ENCODE peak calls at places on chromosomes 13 and 19, in six cellular contexts. One of them, this sample, is unnamed.

GRCh38 chr19:11279505-11280236 is 16.3 kb upstream of the TSPAN16 start:
- DNase-seq in omental fat pad: no peak
- DNase-seq in nephron progenitor cell: no peak
- DNase-seq in cardiac fibroblast: peak; percentile 77
- DNase-seq in BJ: no peak
- DNase-seq in fibroblast of lung: peak; percentile 36
- DNase-seq in this sample: no peak

GRCh38 chr13:32228330-32229041 is 86.7 kb downstream of the ZAR1L start:
- DNase-seq in omental fat pad: no peak
- DNase-seq in nephron progenitor cell: no peak
- DNase-seq in cardiac fibroblast: peak; percentile 52
- DNase-seq in BJ: no peak
- DNase-seq in fibroblast of lung: peak; percentile 76
- DNase-seq in this sample: no peak

GRCh38 chr19:44608391-44608821 is 5.0 kb upstream of the IGSF23 start:
- DNase-seq in omental fat pad: no peak
- DNase-seq in nephron progenitor cell: no peak
- DNase-seq in cardiac fibroblast: peak; percentile 60
- DNase-seq in BJ: no peak
- DNase-seq in fibroblast of lung: peak; percentile 34
- DNase-seq in this sample: no peak

GRCh38 chr13:111912991-111913781 is 153.8 kb upstream of the SOX1 start:
- DNase-seq in omental fat pad: no peak
- DNase-seq in nephron progenitor cell: peak; percentile 43
- DNase-seq in cardiac fibroblast: no peak
- DNase-seq in BJ: no peak
- DNase-seq in fibroblast of lung: no peak
- DNase-seq in this sample: no peak

GRCh38 chr19:8491574-8491973 is 10.9 kb downstream of the PRAM1 start:
- DNase-seq in omental fat pad: no peak
- DNase-seq in nephron progenitor cell: no peak
- DNase-seq in cardiac fibroblast: no peak
- DNase-seq in BJ: no peak
- DNase-seq in fibroblast of lung: no peak
- DNase-seq in this sample: no peak

GRCh38 chr13:64482373-64482772 is 2747.8 kb downstream of the PCDH9 start:
- DNase-seq in omental fat pad: no peak
- DNase-seq in nephron progenitor cell: no peak
- DNase-seq in cardiac fibroblast: peak; percentile 8
- DNase-seq in BJ: no peak
- DNase-seq in fibroblast of lung: no peak
- DNase-seq in this sample: no peak

GRCh38 chr19:11554160-11554559 is 4.9 kb downstream of the ELOF1 start:
- DNase-seq in omental fat pad: no peak
- DNase-seq in nephron progenitor cell: no peak
- DNase-seq in cardiac fibroblast: no peak
- DNase-seq in BJ: no peak
- DNase-seq in fibroblast of lung: no peak
- DNase-seq in this sample: no peak

GRCh38 chr13:107867701-107868661 is 347.4 kb downstream of the LIG4 start:
- DNase-seq in omental fat pad: no peak
- DNase-seq in nephron progenitor cell: peak; percentile 70
- DNase-seq in cardiac fibroblast: peak; percentile 29
- DNase-seq in BJ: no peak
- DNase-seq in fibroblast of lung: peak; percentile 52
- DNase-seq in this sample: no peak

GRCh38 chr19:31070126-31070525 is 279.1 kb downstream of the TSHZ3 start:
- DNase-seq in omental fat pad: no peak
- DNase-seq in nephron progenitor cell: no peak
- DNase-seq in cardiac fibroblast: no peak
- DNase-seq in BJ: no peak
- DNase-seq in fibroblast of lung: no peak
- DNase-seq in this sample: no peak

GRCh38 chr13:110113284-110113764 is 193.6 kb downstream of the COL4A1 start:
- DNase-seq in omental fat pad: no peak
- DNase-seq in nephron progenitor cell: no peak
- DNase-seq in cardiac fibroblast: peak; percentile 83
- DNase-seq in BJ: no peak
- DNase-seq in fibroblast of lung: peak; percentile 84
- DNase-seq in this sample: no peak

GRCh38 chr19:10699650-10700335 is 1.4 kb upstream of the QTRT1 start:
- DNase-seq in omental fat pad: peak; percentile 58
- DNase-seq in nephron progenitor cell: peak; percentile 64
- DNase-seq in cardiac fibroblast: peak; percentile 81
- DNase-seq in BJ: no peak
- DNase-seq in fibroblast of lung: peak; percentile 36
- DNase-seq in this sample: no peak

GRCh38 chr19:18100710-18101109 is 3.1 kb downstream of the MAST3 start:
- DNase-seq in omental fat pad: no peak
- DNase-seq in nephron progenitor cell: peak; percentile 57
- DNase-seq in cardiac fibroblast: no peak
- DNase-seq in BJ: no peak
- DNase-seq in fibroblast of lung: peak; percentile 13
- DNase-seq in this sample: no peak

GRCh38 chr13:42116225-42116624 is 67.8 kb downstream of the DGKH start:
- DNase-seq in omental fat pad: no peak
- DNase-seq in nephron progenitor cell: no peak
- DNase-seq in cardiac fibroblast: peak; percentile 40
- DNase-seq in BJ: no peak
- DNase-seq in fibroblast of lung: no peak
- DNase-seq in this sample: no peak

GRCh38 chr13:42113478-42113877 is 65.0 kb downstream of the DGKH start:
- DNase-seq in omental fat pad: no peak
- DNase-seq in nephron progenitor cell: no peak
- DNase-seq in cardiac fibroblast: peak; percentile 25
- DNase-seq in BJ: no peak
- DNase-seq in fibroblast of lung: no peak
- DNase-seq in this sample: no peak

GRCh38 chr13:42114278-42114677 is 65.8 kb downstream of the DGKH start:
- DNase-seq in omental fat pad: no peak
- DNase-seq in nephron progenitor cell: no peak
- DNase-seq in cardiac fibroblast: no peak
- DNase-seq in BJ: no peak
- DNase-seq in fibroblast of lung: no peak
- DNase-seq in this sample: no peak

GRCh38 chr13:42112864-42113263 is 64.4 kb downstream of the DGKH start:
- DNase-seq in omental fat pad: no peak
- DNase-seq in nephron progenitor cell: no peak
- DNase-seq in cardiac fibroblast: no peak
- DNase-seq in BJ: no peak
- DNase-seq in fibroblast of lung: no peak
- DNase-seq in this sample: no peak

GRCh38 chr13:42114912-42115311 is 66.5 kb downstream of the DGKH start:
- DNase-seq in omental fat pad: no peak
- DNase-seq in nephron progenitor cell: no peak
- DNase-seq in cardiac fibroblast: no peak
- DNase-seq in BJ: no peak
- DNase-seq in fibroblast of lung: no peak
- DNase-seq in this sample: no peak
- TF ChIP-seq CTCF in omental fat pad: no peak
- TF ChIP-seq CTCF in nephron progenitor cell: no peak
- TF ChIP-seq CTCF in cardiac fibroblast: no peak
- TF ChIP-seq CTCF in BJ: no peak
- TF ChIP-seq CTCF in fibroblast of lung: no peak
- TF ChIP-seq CTCF in this sample: no peak

DNA sequence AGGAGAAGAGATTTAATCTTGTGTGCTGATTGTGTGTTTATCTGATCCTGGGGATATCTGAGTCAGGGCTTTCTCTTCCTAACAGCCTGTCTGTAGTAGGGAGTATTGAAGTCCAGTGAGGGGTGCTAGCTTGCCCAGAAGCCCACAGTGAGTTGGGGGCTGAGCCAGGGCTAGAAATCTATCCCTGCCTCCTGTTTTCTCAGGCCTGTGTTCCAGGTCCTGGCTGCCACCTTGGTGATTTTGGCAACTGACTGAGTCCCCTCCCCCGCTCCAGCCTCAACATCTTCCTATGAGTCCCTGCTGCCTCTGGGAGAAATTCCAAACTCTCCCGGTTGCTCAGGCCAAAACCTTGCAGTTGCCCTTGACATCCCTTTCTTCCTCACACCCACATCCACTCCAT is 7.7 kb upstream of the NOVA2 start:
- DNase-seq in omental fat pad: no peak
- DNase-seq in nephron progenitor cell: no peak
- DNase-seq in cardiac fibroblast: no peak
- DNase-seq in BJ: no peak
- DNase-seq in fibroblast of lung: peak; percentile 57
- DNase-seq in this sample: no peak
- TF ChIP-seq CTCF in omental fat pad: no peak
- TF ChIP-seq CTCF in nephron progenitor cell: no peak
- TF ChIP-seq CTCF in cardiac fibroblast: no peak
- TF ChIP-seq CTCF in BJ: no peak
- TF ChIP-seq CTCF in fibroblast of lung: no peak
- TF ChIP-seq CTCF in this sample: no peak

DNA sequence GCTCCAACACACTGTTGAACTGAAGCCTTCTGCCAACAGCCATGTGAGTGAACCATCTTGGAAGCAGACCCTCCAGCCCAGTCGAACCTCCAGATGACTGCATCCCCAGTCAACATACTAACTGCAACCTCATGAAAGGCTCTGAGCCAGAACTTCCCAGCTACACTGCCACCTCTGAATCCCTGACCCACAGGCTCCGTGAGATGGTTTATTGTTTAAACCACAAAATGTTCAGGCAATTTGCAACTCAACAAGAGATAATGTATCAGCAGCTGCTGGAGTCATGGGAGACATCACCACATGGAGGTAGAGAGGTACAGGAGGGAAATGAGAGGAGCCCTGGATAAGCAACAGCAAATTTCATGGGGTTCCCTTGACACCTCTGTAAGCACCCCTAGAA is 266.4 kb upstream of the NBEA start:
- DNase-seq in omental fat pad: no peak
- DNase-seq in nephron progenitor cell: no peak
- DNase-seq in cardiac fibroblast: no peak
- DNase-seq in BJ: no peak
- DNase-seq in fibroblast of lung: peak; percentile 37
- DNase-seq in this sample: no peak
- TF ChIP-seq CTCF in omental fat pad: no peak
- TF ChIP-seq CTCF in nephron progenitor cell: no peak
- TF ChIP-seq CTCF in cardiac fibroblast: no peak
- TF ChIP-seq CTCF in BJ: no peak
- TF ChIP-seq CTCF in fibroblast of lung: no peak
- TF ChIP-seq CTCF in this sample: no peak

GRCh38 chr19:29259153-29259552 is 46.2 kb upstream of the UQCRFS1 start:
- DNase-seq in omental fat pad: no peak
- DNase-seq in nephron progenitor cell: no peak
- DNase-seq in cardiac fibroblast: peak; percentile 18
- DNase-seq in BJ: no peak
- DNase-seq in fibroblast of lung: no peak
- DNase-seq in this sample: no peak
- TF ChIP-seq CTCF in omental fat pad: no peak
- TF ChIP-seq CTCF in nephron progenitor cell: no peak
- TF ChIP-seq CTCF in cardiac fibroblast: peak; percentile 41
- TF ChIP-seq CTCF in BJ: peak; percentile 31
- TF ChIP-seq CTCF in fibroblast of lung: peak; percentile 30
- TF ChIP-seq CTCF in this sample: peak; percentile 35

DNA sequence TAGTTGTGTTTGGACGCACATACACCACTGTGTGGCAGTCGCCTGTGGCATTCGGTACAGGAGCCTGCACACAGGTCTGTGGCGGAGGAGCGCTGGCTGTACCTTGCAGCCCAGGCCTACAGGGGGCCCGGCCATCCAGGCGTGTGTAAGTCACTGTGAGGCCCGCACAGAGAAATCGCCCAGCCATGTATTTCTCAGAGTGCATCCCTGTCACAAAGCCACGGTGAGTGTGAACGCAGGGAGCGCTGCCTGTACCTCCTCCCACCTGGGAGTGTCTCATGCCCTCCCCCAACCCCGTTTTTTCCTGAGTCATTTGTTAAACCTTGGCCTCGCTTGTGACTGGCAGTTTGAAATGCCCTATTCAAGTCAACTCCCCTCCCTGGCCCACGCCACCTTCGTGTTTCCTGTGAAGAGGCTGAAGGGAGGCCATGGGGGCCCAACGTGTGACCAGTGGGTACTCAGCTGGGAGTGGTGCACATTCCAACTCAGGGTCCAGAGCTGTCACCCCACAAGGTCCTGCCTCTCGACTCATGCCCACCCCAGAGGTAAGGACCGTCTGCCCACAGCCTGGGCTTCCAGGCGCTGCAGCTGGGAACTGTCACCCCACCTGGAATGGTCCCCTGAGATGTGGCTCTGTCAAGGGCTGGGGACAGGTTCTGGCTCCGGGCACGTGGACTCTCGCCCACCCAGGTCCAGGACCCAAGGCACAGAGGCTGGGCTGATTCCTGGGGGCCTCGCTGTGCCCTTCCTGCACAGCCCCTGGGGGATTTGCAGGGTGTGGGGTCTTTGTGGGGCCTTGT is 11.6 kb upstream of the RASA3 start:
- DNase-seq in omental fat pad: no peak
- DNase-seq in nephron progenitor cell: peak; percentile 66
- DNase-seq in cardiac fibroblast: no peak
- DNase-seq in BJ: no peak
- DNase-seq in fibroblast of lung: no peak
- DNase-seq in this sample: no peak
- TF ChIP-seq CTCF in omental fat pad: no peak
- TF ChIP-seq CTCF in nephron progenitor cell: peak; percentile 53
- TF ChIP-seq CTCF in cardiac fibroblast: no peak
- TF ChIP-seq CTCF in BJ: no peak
- TF ChIP-seq CTCF in fibroblast of lung: no peak
- TF ChIP-seq CTCF in this sample: no peak

GRCh38 chr19:36113425-36113824 is 1.2 kb downstream of the POLR2I start:
- DNase-seq in omental fat pad: no peak
- DNase-seq in nephron progenitor cell: no peak
- DNase-seq in cardiac fibroblast: no peak
- DNase-seq in BJ: no peak
- DNase-seq in fibroblast of lung: no peak
- DNase-seq in this sample: no peak

GRCh38 chr19:36115453-36116343 is at the start of gene TBCB:
- DNase-seq in omental fat pad: peak; percentile 74
- DNase-seq in nephron progenitor cell: peak; percentile 75
- DNase-seq in cardiac fibroblast: peak; percentile 39
- DNase-seq in BJ: no peak
- DNase-seq in fibroblast of lung: no peak
- DNase-seq in this sample: peak; percentile 59

GRCh38 chr19:36112678-36113077 is 1.7 kb downstream of the OVOL3 start:
- DNase-seq in omental fat pad: no peak
- DNase-seq in nephron progenitor cell: no peak
- DNase-seq in cardiac fibroblast: no peak
- DNase-seq in BJ: no peak
- DNase-seq in fibroblast of lung: no peak
- DNase-seq in this sample: no peak

GRCh38 chr19:36114763-36115452 is at the start of gene POLR2I:
- DNase-seq in omental fat pad: peak; percentile 97
- DNase-seq in nephron progenitor cell: peak; percentile 99
- DNase-seq in cardiac fibroblast: peak; percentile 100
- DNase-seq in BJ: peak; percentile 99
- DNase-seq in fibroblast of lung: peak; percentile 100
- DNase-seq in this sample: peak; percentile 81

GRCh38 chr19:36113895-36114762 is 546 bp downstream of the POLR2I start:
- DNase-seq in omental fat pad: no peak
- DNase-seq in nephron progenitor cell: peak; percentile 24
- DNase-seq in cardiac fibroblast: peak; percentile 35
- DNase-seq in BJ: no peak
- DNase-seq in fibroblast of lung: peak; percentile 24
- DNase-seq in this sample: no peak
- TF ChIP-seq CTCF in omental fat pad: no peak
- TF ChIP-seq CTCF in nephron progenitor cell: no peak
- TF ChIP-seq CTCF in cardiac fibroblast: peak; percentile 13
- TF ChIP-seq CTCF in BJ: no peak
- TF ChIP-seq CTCF in fibroblast of lung: no peak
- TF ChIP-seq CTCF in this sample: no peak

This sample was measured in D721Med.